ENCODE peak calls at places on chromosomes 13 and 19, in ten cellular contexts. One of them, this sample, is unnamed.

GRCh38 chr19:47781590-47782318 is 3.3 kb downstream of the SELENOW start:
- DNase-seq in amniotic epithelial cell: no peak
- DNase-seq in NCI-H2029 treated with DMSO at 0.1 percent for 48 hours: no peak
- DNase-seq in M059J: no peak
- DNase-seq in stimulated activated CD4-positive, alpha-beta T cell treated with anti-CD3 and anti-CD28 coated beads, Interleukin-2, amount 100 ng/mL, for 48 hours: no peak
- DNase-seq in thoracic aorta: no peak
- DNase-seq in NCI-H345: no peak
- DNase-seq in non-pigmented ciliary epithelial cell: no peak
- DNase-seq in activated CD8-positive, alpha-beta memory T cell treated with anti-CD3 and anti-CD28 coated beads, Interleukin-2, amount 10 ng/mL, durations not matched to agents 7 days and 5 days: no peak
- DNase-seq in activated naive CD4-positive, alpha-beta T cell: no peak
- DNase-seq in this sample: no peak

GRCh38 chr13:24683370-24683769 is 3.2 kb downstream of the ATP12A start:
- DNase-seq in non-pigmented ciliary epithelial cell: no peak
- DNase-seq in NCI-H345: no peak
- DNase-seq in activated naive CD4-positive, alpha-beta T cell: no peak
- DNase-seq in stimulated activated CD4-positive, alpha-beta T cell treated with anti-CD3 and anti-CD28 coated beads, Interleukin-2, amount 100 ng/mL, for 48 hours: no peak
- DNase-seq in NCI-H2029 treated with DMSO at 0.1 percent for 48 hours: no peak
- DNase-seq in amniotic epithelial cell: no peak
- DNase-seq in thoracic aorta: no peak
- DNase-seq in activated CD8-positive, alpha-beta memory T cell treated with anti-CD3 and anti-CD28 coated beads, Interleukin-2, amount 10 ng/mL, durations not matched to agents 7 days and 5 days: no peak
- DNase-seq in M059J: no peak
- DNase-seq in this sample: no peak

GRCh38 chr13:84208251-84208650 is 326.0 kb upstream of the SLITRK1 start:
- DNase-seq in amniotic epithelial cell: no peak
- DNase-seq in NCI-H345: peak; percentile 16
- DNase-seq in thoracic aorta: no peak
- DNase-seq in M059J: no peak
- DNase-seq in NCI-H2029 treated with DMSO at 0.1 percent for 48 hours: no peak
- DNase-seq in stimulated activated CD4-positive, alpha-beta T cell treated with anti-CD3 and anti-CD28 coated beads, Interleukin-2, amount 100 ng/mL, for 48 hours: no peak
- DNase-seq in non-pigmented ciliary epithelial cell: no peak
- DNase-seq in activated naive CD4-positive, alpha-beta T cell: no peak
- DNase-seq in activated CD8-positive, alpha-beta memory T cell treated with anti-CD3 and anti-CD28 coated beads, Interleukin-2, amount 10 ng/mL, durations not matched to agents 7 days and 5 days: no peak
- DNase-seq in this sample: no peak

GRCh38 chr13:27137759-27138158 is 33.9 kb downstream of the USP12 start:
- DNase-seq in non-pigmented ciliary epithelial cell: no peak
- DNase-seq in thoracic aorta: no peak
- DNase-seq in NCI-H345: no peak
- DNase-seq in activated naive CD4-positive, alpha-beta T cell: no peak
- DNase-seq in stimulated activated CD4-positive, alpha-beta T cell treated with anti-CD3 and anti-CD28 coated beads, Interleukin-2, amount 100 ng/mL, for 48 hours: no peak
- DNase-seq in activated CD8-positive, alpha-beta memory T cell treated with anti-CD3 and anti-CD28 coated beads, Interleukin-2, amount 10 ng/mL, durations not matched to agents 7 days and 5 days: no peak
- DNase-seq in amniotic epithelial cell: no peak
- DNase-seq in NCI-H2029 treated with DMSO at 0.1 percent for 48 hours: no peak
- DNase-seq in M059J: no peak
- DNase-seq in this sample: no peak

GRCh38 chr13:94033830-94034642 is 445.4 kb downstream of the DCT start:
- DNase-seq in non-pigmented ciliary epithelial cell: no peak
- DNase-seq in NCI-H2029 treated with DMSO at 0.1 percent for 48 hours: no peak
- DNase-seq in activated CD8-positive, alpha-beta memory T cell treated with anti-CD3 and anti-CD28 coated beads, Interleukin-2, amount 10 ng/mL, durations not matched to agents 7 days and 5 days: no peak
- DNase-seq in activated naive CD4-positive, alpha-beta T cell: no peak
- DNase-seq in M059J: no peak
- DNase-seq in amniotic epithelial cell: peak; percentile 27
- DNase-seq in thoracic aorta: no peak
- DNase-seq in stimulated activated CD4-positive, alpha-beta T cell treated with anti-CD3 and anti-CD28 coated beads, Interleukin-2, amount 100 ng/mL, for 48 hours: no peak
- DNase-seq in NCI-H345: no peak
- DNase-seq in this sample: no peak

GRCh38 chr13:42553098-42554046 is 20.6 kb upstream of the TNFSF11 start:
- DNase-seq in thoracic aorta: no peak
- DNase-seq in stimulated activated CD4-positive, alpha-beta T cell treated with anti-CD3 and anti-CD28 coated beads, Interleukin-2, amount 100 ng/mL, for 48 hours: no peak
- DNase-seq in amniotic epithelial cell: peak; percentile 7
- DNase-seq in activated naive CD4-positive, alpha-beta T cell: no peak
- DNase-seq in non-pigmented ciliary epithelial cell: peak; percentile 71
- DNase-seq in activated CD8-positive, alpha-beta memory T cell treated with anti-CD3 and anti-CD28 coated beads, Interleukin-2, amount 10 ng/mL, durations not matched to agents 7 days and 5 days: no peak
- DNase-seq in M059J: peak; percentile 36
- DNase-seq in NCI-H345: no peak
- DNase-seq in NCI-H2029 treated with DMSO at 0.1 percent for 48 hours: no peak
- DNase-seq in this sample: no peak

GRCh38 chr13:69194130-69194529 is 913.5 kb upstream of the ATXN8OS start:
- DNase-seq in stimulated activated CD4-positive, alpha-beta T cell treated with anti-CD3 and anti-CD28 coated beads, Interleukin-2, amount 100 ng/mL, for 48 hours: no peak
- DNase-seq in amniotic epithelial cell: no peak
- DNase-seq in M059J: no peak
- DNase-seq in activated CD8-positive, alpha-beta memory T cell treated with anti-CD3 and anti-CD28 coated beads, Interleukin-2, amount 10 ng/mL, durations not matched to agents 7 days and 5 days: no peak
- DNase-seq in NCI-H2029 treated with DMSO at 0.1 percent for 48 hours: no peak
- DNase-seq in NCI-H345: no peak
- DNase-seq in activated naive CD4-positive, alpha-beta T cell: no peak
- DNase-seq in thoracic aorta: no peak
- DNase-seq in non-pigmented ciliary epithelial cell: no peak
- DNase-seq in this sample: no peak

GRCh38 chr19:6186435-6186834 is 51.0 kb downstream of the ACSBG2 start:
- DNase-seq in non-pigmented ciliary epithelial cell: no peak
- DNase-seq in NCI-H2029 treated with DMSO at 0.1 percent for 48 hours: no peak
- DNase-seq in thoracic aorta: no peak
- DNase-seq in activated naive CD4-positive, alpha-beta T cell: no peak
- DNase-seq in amniotic epithelial cell: no peak
- DNase-seq in M059J: no peak
- DNase-seq in NCI-H345: no peak
- DNase-seq in activated CD8-positive, alpha-beta memory T cell treated with anti-CD3 and anti-CD28 coated beads, Interleukin-2, amount 10 ng/mL, durations not matched to agents 7 days and 5 days: peak; percentile 9
- DNase-seq in stimulated activated CD4-positive, alpha-beta T cell treated with anti-CD3 and anti-CD28 coated beads, Interleukin-2, amount 100 ng/mL, for 48 hours: no peak
- DNase-seq in this sample: no peak

GRCh38 chr19:33293255-33294057 is 8.9 kb downstream of the CEBPA start:
- DNase-seq in activated naive CD4-positive, alpha-beta T cell: no peak
- DNase-seq in M059J: peak; percentile 83
- DNase-seq in activated CD8-positive, alpha-beta memory T cell treated with anti-CD3 and anti-CD28 coated beads, Interleukin-2, amount 10 ng/mL, durations not matched to agents 7 days and 5 days: no peak
- DNase-seq in amniotic epithelial cell: peak; percentile 88
- DNase-seq in thoracic aorta: no peak
- DNase-seq in stimulated activated CD4-positive, alpha-beta T cell treated with anti-CD3 and anti-CD28 coated beads, Interleukin-2, amount 100 ng/mL, for 48 hours: no peak
- DNase-seq in non-pigmented ciliary epithelial cell: peak; percentile 38
- DNase-seq in NCI-H2029 treated with DMSO at 0.1 percent for 48 hours: no peak
- DNase-seq in NCI-H345: peak; percentile 84
- DNase-seq in this sample: no peak

This sample was measured in nucleus accumbens.